ENCODE peak calls at places on chromosomes 5 and 9, in six cellular contexts. J, X, Q, E, T and V are unnamed samples.
A peak's percentile ranks its signal among the peaks of the same experiment; 100 is the strongest.

GRCh38 chr9:135605238-135605781 is 34.0 kb downstream of the GLT6D1 start:
- DNase-seq in E (no peak), J (no peak), X (no peak), T (no peak), Q (peak; percentile 39), V (no peak)

GRCh38 chr9:132008184-132008781 is 71.4 kb downstream of the MED27 start:
- DNase-seq in T (no peak), X (no peak), J (no peak), Q (no peak), E (no peak), V (no peak)

GRCh38 chr5:58751222-58751621 is 168.3 kb downstream of the RAB3C start:
- DNase-seq in J (peak; percentile 10), T (no peak), Q (no peak), E (no peak), X (no peak), V (no peak)

GRCh38 chr5:54985301-54986268 is at the start of gene ESM1:
- DNase-seq in T (no peak), X (no peak), Q (no peak), E (no peak), J (peak; percentile 20), V (no peak)

GRCh38 chr5:169576181-169576598 is 7.4 kb upstream of the SPDL1 start:
- DNase-seq in E (no peak), J (no peak), Q (no peak), T (no peak), X (no peak), V (no peak)

GRCh38 chr5:142280066-142281011 is 44.5 kb downstream of the SPRY4 start:
- DNase-seq in J (no peak), T (no peak), Q (peak; percentile 50), E (no peak), X (no peak), V (no peak)

GRCh38 chr9:114278881-114279570 is 43.9 kb upstream of the ORM1 start:
- DNase-seq in T (no peak), Q (no peak), J (no peak), E (no peak), X (no peak), V (no peak)

GRCh38 chr5:125190232-125191051 is 444.0 kb upstream of the ZNF608 start:
- DNase-seq in Q (no peak), E (no peak), T (no peak), X (no peak), J (no peak), V (no peak)

GRCh38 chr5:160496334-160496733 is 74.7 kb downstream of the PTTG1 start:
- DNase-seq in J (no peak), X (no peak), Q (no peak), T (no peak), E (no peak), V (no peak)

GRCh38 chr5:57501414-57502321 is 19.1 kb upstream of the ACTBL2 start:
- DNase-seq in Q (no peak), J (no peak), T (no peak), X (no peak), E (no peak), V (no peak)

GRCh38 chr5:18314192-18314778 is 680.0 kb downstream of the TAF11L14 start:
- DNase-seq in E (no peak), Q (no peak), X (no peak), T (peak; percentile 44), J (peak; percentile 1), V (no peak)

GRCh38 chr5:138439537-138440225 is 824 bp downstream of the REEP2 start:
- DNase-seq in Q (no peak), J (no peak), T (no peak), E (no peak), X (no peak), V (no peak)

GRCh38 chr5:160959804-160960203 is 107.8 kb upstream of the ATP10B start:
- DNase-seq in J (peak; percentile 48), Q (no peak), T (no peak), X (no peak), E (no peak), V (no peak)

GRCh38 chr5:78907255-78907886 is 77.7 kb downstream of the ARSB start:
- DNase-seq in X (no peak), T (peak; percentile 87), J (no peak), E (no peak), Q (no peak), V (no peak)

GRCh38 chr9:132114102-132114707 is 34.5 kb upstream of the MED27 start:
- DNase-seq in J (peak; percentile 67), T (no peak), Q (peak; percentile 54), E (peak; percentile 26), X (peak; percentile 2), V (no peak)

GRCh38 chr9:4678679-4679267 is 596 bp upstream of the CDC37L1 start:
- DNase-seq in J (no peak), T (peak; percentile 19), Q (no peak), E (no peak), X (no peak), V (no peak)

GRCh38 chr5:174724484-174725260 is at the start of gene MSX2:
- DNase-seq in T (no peak), X (no peak), J (peak; percentile 95), E (no peak), Q (peak; percentile 49), V (no peak)

GRCh38 chr5:170885779-170886178 is 24.0 kb downstream of the RANBP17 start:
- DNase-seq in E (no peak), T (no peak), X (no peak), Q (no peak), J (no peak), V (no peak)

GRCh38 chr9:129907196-129907595 is 71.9 kb downstream of the USP20 start:
- DNase-seq in E (no peak), X (no peak), J (no peak), Q (no peak), T (no peak), V (no peak)

GRCh38 chr9:27198175-27198574 is 89.2 kb downstream of the TEK start:
- DNase-seq in X (no peak), E (no peak), Q (no peak), J (peak; percentile 2), T (no peak), V (no peak)

GRCh38 chr9:137217276-137218211 is 4.5 kb downstream of the RNF208 start:
- DNase-seq in T (peak; percentile 76), Q (no peak), J (peak; percentile 87), X (no peak), E (no peak), V (no peak)

GRCh38 chr9:138044485-138045383 is 167.2 kb downstream of the CACNA1B start:
- DNase-seq in E (no peak), J (no peak), X (no peak), T (no peak), Q (peak; percentile 44), V (no peak)

GRCh38 chr5:149271717-149272558 is at the start of gene AFAP1L1:
- DNase-seq in T (peak; percentile 9), Q (peak; percentile 64), E (no peak), J (peak; percentile 55), X (no peak), V (no peak)

GRCh38 chr5:34656700-34657549 is 797 bp downstream of the RAI14 start:
- DNase-seq in Q (peak; percentile 51), X (no peak), T (no peak), E (no peak), J (peak; percentile 33), V (no peak)

GRCh38 chr9:134619983-134620612 is 21.5 kb upstream of the COL5A1 start:
- DNase-seq in E (no peak), Q (peak; percentile 43), X (no peak), T (no peak), J (no peak), V (no peak)

GRCh38 chr9:94577036-94577435 is 16.6 kb downstream of the FBP2 start:
- DNase-seq in T (no peak), X (no peak), J (no peak), Q (no peak), E (no peak), V (no peak)

GRCh38 chr5:21773456-21773855 is 1079.7 kb downstream of the CDH12 start:
- DNase-seq in T (no peak), E (no peak), X (no peak), J (no peak), Q (no peak), V (no peak)

GRCh38 chr9:135329571-135330306 is 149.8 kb upstream of the PPP1R26 start:
- DNase-seq in X (no peak), T (no peak), E (no peak), J (no peak), Q (peak; percentile 35), V (peak; percentile 25)

GRCh38 chr9:123562844-123563346 is 206.9 kb downstream of the CRB2 start:
- DNase-seq in J (no peak), T (peak; percentile 60), E (no peak), Q (no peak), X (no peak), V (no peak)

GRCh38 chr9:73615557-73615956 is 463.9 kb downstream of the ANXA1 start:
- DNase-seq in J (no peak), E (no peak), T (no peak), X (no peak), Q (no peak), V (no peak)